ENCODE peak calls at places on chromosomes 3 and 15, in seven cellular contexts. S, D, C, Z, G, Q and F are unnamed samples.

GRCh38 chr3:156812521-156813335 is 13.4 kb upstream of the LEKR1 start:
- DNase-seq in S (no peak), D (no peak), C (no peak), Z (no peak), G (no peak), Q (no peak), F (no peak)

GRCh38 chr15:38714309-38715072 is 149.9 kb upstream of the RASGRP1 start:
- DNase-seq in S (no peak), D (no peak), C (peak), Z (no peak), G (peak), Q (no peak), F (peak)

GRCh38 chr15:80925597-80926059 is 64.0 kb downstream of the MESD start:
- DNase-seq in S (no peak), D (no peak), C (no peak), Z (peak), G (no peak), Q (no peak), F (no peak)

GRCh38 chr15:99128411-99128810 is 23.5 kb downstream of the SYNM start:
- DNase-seq in S (no peak), D (no peak), C (no peak), Z (no peak), G (no peak), Q (no peak), F (no peak)

GRCh38 chr3:97838393-97838792 is 16.6 kb downstream of the CRYBG3 start:
- DNase-seq in S (no peak), D (no peak), C (no peak), Z (no peak), G (no peak), Q (no peak), F (no peak)

GRCh38 chr15:83435782-83436181 is 11.4 kb upstream of the SH3GL3 start:
- DNase-seq in S (no peak), D (no peak), C (no peak), Z (no peak), G (no peak), Q (no peak), F (no peak)

GRCh38 chr3:43031490-43032216 is 52.5 kb downstream of the GASK1A start:
- DNase-seq in S (peak), D (no peak), C (peak), Z (no peak), G (peak), Q (peak), F (no peak)

GRCh38 chr15:58788056-58788710 is 17.1 kb downstream of the MINDY2 start:
- DNase-seq in S (no peak), D (no peak), C (no peak), Z (no peak), G (no peak), Q (no peak), F (no peak)

GRCh38 chr3:177236704-177237103 is 39.4 kb upstream of the TBL1XR1 start:
- DNase-seq in S (no peak), D (no peak), C (no peak), Z (no peak), G (no peak), Q (no peak), F (no peak)

GRCh38 chr3:23238156-23238555 is 35.0 kb downstream of the UBE2E2 start:
- DNase-seq in S (no peak), D (no peak), C (no peak), Z (no peak), G (no peak), Q (no peak), F (no peak)

GRCh38 chr3:23239181-23240068 is 36.3 kb downstream of the UBE2E2 start:
- DNase-seq in S (no peak), D (no peak), C (no peak), Z (no peak), G (no peak), Q (no peak), F (no peak)

GRCh38 chr3:23238578-23238977 is 35.5 kb downstream of the UBE2E2 start:
- DNase-seq in S (no peak), D (no peak), C (no peak), Z (no peak), G (no peak), Q (no peak), F (no peak)

GRCh38 chr3:23235264-23235663 is 32.1 kb downstream of the UBE2E2 start:
- DNase-seq in S (no peak), D (no peak), C (no peak), Z (no peak), G (no peak), Q (no peak), F (no peak)

DNA sequence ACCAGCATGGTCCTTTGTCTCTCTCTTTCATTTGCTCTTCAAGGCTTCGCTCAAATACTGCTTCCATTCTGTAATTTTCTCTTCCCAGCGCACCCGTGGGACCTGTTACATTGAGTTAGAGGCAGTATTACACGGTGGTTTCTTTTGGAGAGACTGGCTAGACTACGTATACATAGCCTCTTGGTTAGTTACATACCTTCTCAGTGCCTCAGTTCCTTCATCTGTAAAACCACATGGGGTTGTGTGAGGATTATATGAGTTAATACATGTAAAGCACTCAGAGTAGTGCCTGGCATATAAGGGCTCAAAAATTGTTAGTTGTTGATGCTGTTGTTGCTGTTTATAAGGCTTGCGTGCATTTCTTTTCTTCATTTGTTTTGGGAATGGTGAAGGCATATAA is 33.8 kb downstream of the UBE2E2 start:
- DNase-seq in S (no peak), D (no peak), C (no peak), Z (no peak), G (no peak), Q (no peak), F (no peak)
- H3K4me3 ChIP-seq in S (no peak), D (no peak), C (no peak), Z (no peak), G (no peak), Q (no peak), F (no peak)

GRCh38 chr3:99960123-99960878 is 142.6 kb downstream of the CMSS1 start:
- DNase-seq in S (no peak), D (no peak), C (no peak), Z (no peak), G (no peak), Q (no peak), F (no peak)
- TF ChIP-seq CTCF in S (no peak), D (no peak), C (no peak), Z (no peak), G (no peak), Q (no peak), F (no peak)

DNA sequence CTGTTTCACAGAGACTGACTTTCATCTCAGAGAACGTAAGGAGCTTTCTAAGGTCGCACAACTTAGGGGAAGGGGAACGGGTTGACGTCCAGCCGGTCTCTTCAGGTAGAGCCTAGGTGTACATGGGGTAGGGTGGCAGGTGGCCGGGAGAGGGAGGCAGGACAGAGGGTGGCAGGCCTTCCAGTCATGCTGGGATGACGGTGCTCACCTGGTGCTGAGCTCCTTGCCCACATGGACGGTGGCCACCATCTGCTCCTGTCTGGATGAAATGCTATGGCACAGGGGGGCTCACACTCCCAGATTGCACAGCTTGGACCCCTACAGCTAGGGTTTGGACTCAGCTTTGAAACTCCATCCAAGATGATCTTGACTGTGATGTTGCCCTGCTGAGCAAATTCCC is 144.5 kb downstream of the ATP10A start:
- DNase-seq in S (peak), D (no peak), C (no peak), Z (no peak), G (no peak), Q (no peak), F (no peak)
- H3K4me3 ChIP-seq in S (peak), D (no peak), C (no peak), Z (no peak), G (no peak), Q (no peak), F (no peak)

GRCh38 chr3:72279068-72279598 is 494.2 kb upstream of the PROK2 start:
- DNase-seq in S (no peak), D (no peak), C (no peak), Z (no peak), G (no peak), Q (no peak), F (no peak)

GRCh38 chr3:72281551-72281950 is 496.6 kb upstream of the PROK2 start:
- DNase-seq in S (no peak), D (no peak), C (no peak), Z (no peak), G (no peak), Q (no peak), F (no peak)

GRCh38 chr3:72280876-72281275 is 495.9 kb upstream of the PROK2 start:
- DNase-seq in S (no peak), D (no peak), C (no peak), Z (no peak), G (no peak), Q (no peak), F (no peak)

GRCh38 chr3:72278349-72279067 is 493.6 kb upstream of the PROK2 start:
- DNase-seq in S (no peak), D (no peak), C (no peak), Z (no peak), G (no peak), Q (no peak), F (no peak)

GRCh38 chr3:72279631-72280041 is 494.7 kb upstream of the PROK2 start:
- DNase-seq in S (no peak), D (no peak), C (no peak), Z (no peak), G (no peak), Q (no peak), F (no peak)
- TF ChIP-seq CTCF in S (no peak), D (no peak), C (no peak), Z (no peak), G (no peak), Q (no peak), F (no peak)

GRCh38 chr15:67110400-67110799 is 45.0 kb downstream of the SMAD3 start:
- DNase-seq in S (no peak), D (no peak), C (no peak), Z (no peak), G (no peak), Q (peak), F (no peak)
- H3K4me3 ChIP-seq in S (no peak), D (no peak), C (no peak), Z (no peak), G (no peak), Q (no peak), F (no peak)

GRCh38 chr15:57215371-57215770 is 160.9 kb upstream of the CGNL1 start:
- DNase-seq in S (no peak), D (no peak), C (peak), Z (no peak), G (no peak), Q (no peak), F (no peak)

GRCh38 chr15:57218826-57219576 is 157.3 kb upstream of the CGNL1 start:
- DNase-seq in S (no peak), D (no peak), C (peak), Z (no peak), G (peak), Q (no peak), F (peak)

GRCh38 chr15:57216288-57216687 is 160.0 kb upstream of the CGNL1 start:
- DNase-seq in S (no peak), D (no peak), C (peak), Z (no peak), G (peak), Q (no peak), F (peak)

GRCh38 chr15:57217716-57218598 is 158.3 kb upstream of the CGNL1 start:
- DNase-seq in S (no peak), D (no peak), C (peak), Z (no peak), G (peak), Q (no peak), F (no peak)

GRCh38 chr15:57213783-57214366 is 162.4 kb upstream of the CGNL1 start:
- DNase-seq in S (no peak), D (no peak), C (peak), Z (no peak), G (peak), Q (no peak), F (no peak)
- TF ChIP-seq CTCF in S (peak), D (peak), C (peak), Z (peak), G (peak), Q (no peak), F (peak)